ENCODE peak calls at places on chromosomes 11 and 22, in nine cellular contexts. W is dorsolateral prefrontal cortex, U is fibroblast of the aortic adventitia, A is lower lobe of right lung, Q is H1, P is astrocyte of the spinal cord, T is heart right ventricle, R is neural progenitor cell, V is psoas muscle. S is an unnamed sample.

GRCh38 chr11:117495357-117495756 is 167.7 kb downstream of the CEP164 start:
- DNase-seq in V (no peak), T (no peak), U (no peak), P (no peak), W (no peak), Q (no peak), A (no peak), R (no peak), S (no peak)

GRCh38 chr11:65026810-65027209 is 429 bp upstream of the SNX15 start:
- DNase-seq in T (no peak), A (no peak), R (no peak), Q (no peak), P (no peak), V (no peak), U (no peak), W (no peak), S (no peak)

GRCh38 chr11:94117871-94118270 is 10.8 kb upstream of the PANX1 start:
- DNase-seq in Q (no peak), U (peak), P (no peak), W (no peak), T (no peak), V (no peak), A (no peak), R (no peak), S (no peak)

GRCh38 chr11:5992150-5992549 is 5.4 kb upstream of the OR52L1 start:
- DNase-seq in V (no peak), T (no peak), R (no peak), W (no peak), P (no peak), U (peak), A (no peak), Q (no peak), S (no peak)

GRCh38 chr11:120385110-120385509 is 48.9 kb downstream of the ARHGEF12 start:
- DNase-seq in T (no peak), W (no peak), V (no peak), Q (no peak), R (peak), U (no peak), A (no peak), P (peak), S (peak)

GRCh38 chr11:133953999-133954398 is 2.8 kb downstream of the IGSF9B start:
- DNase-seq in V (no peak), P (no peak), W (no peak), T (no peak), R (no peak), Q (no peak), U (no peak), A (no peak), S (no peak)

GRCh38 chr11:57638005-57638760 is 11.5 kb downstream of the YPEL4 start:
- DNase-seq in Q (peak), V (peak), A (peak), R (peak), P (peak), W (peak), U (peak), T (peak), S (peak)

GRCh38 chr11:73797457-73797856 is 9.8 kb downstream of the MRPL48 start:
- DNase-seq in P (no peak), U (no peak), R (no peak), W (peak), Q (no peak), A (no peak), V (peak), T (no peak), S (no peak)

GRCh38 chr11:13118194-13118593 is 109.1 kb downstream of the RASSF10 start:
- DNase-seq in U (peak), R (no peak), W (no peak), Q (no peak), T (no peak), P (peak), V (no peak), A (no peak), S (peak)

GRCh38 chr11:17129003-17129402 is 51.5 kb upstream of the RPS13 start:
- DNase-seq in W (no peak), Q (no peak), A (no peak), R (no peak), V (no peak), P (peak), T (no peak), U (no peak), S (no peak)

GRCh38 chr11:33701831-33702230 is 1.2 kb upstream of the C11orf91 start:
- DNase-seq in U (peak), A (no peak), W (no peak), T (no peak), P (peak), R (no peak), Q (no peak), V (no peak), S (peak)

GRCh38 chr22:37601203-37601539 is 7.5 kb upstream of the GGA1 start:
- DNase-seq in V (no peak), A (no peak), U (no peak), W (no peak), Q (no peak), P (no peak), T (no peak), R (no peak), S (no peak)

GRCh38 chr22:40383905-40384304 is 13.5 kb downstream of the SGSM3 start:
- DNase-seq in P (peak), W (no peak), A (no peak), R (no peak), T (no peak), Q (no peak), U (peak), V (no peak), S (peak)

GRCh38 chr11:76291576-76292526 is 85.5 kb upstream of the WNT11 start:
- DNase-seq in A (no peak), W (no peak), V (no peak), R (no peak), Q (no peak), U (no peak), P (no peak), T (no peak), S (no peak)

GRCh38 chr11:33899383-33900037 is 7.6 kb upstream of the LMO2 start:
- DNase-seq in A (peak), W (peak), R (peak), T (peak), Q (no peak), V (peak), P (peak), U (peak), S (peak)

GRCh38 chr11:96311120-96311568 is 31.9 kb downstream of the MAML2 start:
- DNase-seq in T (no peak), V (no peak), U (peak), R (no peak), A (no peak), W (no peak), Q (no peak), P (peak), S (peak)

GRCh38 chr11:111392552-111392951 is 13.5 kb upstream of the POU2AF1 start:
- DNase-seq in W (no peak), T (no peak), V (no peak), P (no peak), A (no peak), Q (no peak), R (no peak), U (no peak), S (no peak)

GRCh38 chr22:17569971-17570511 is 6.7 kb downstream of the SLC25A18 start:
- DNase-seq in A (no peak), P (peak), Q (no peak), V (no peak), T (no peak), R (no peak), W (no peak), U (no peak), S (peak)

GRCh38 chr11:119368121-119369034 is 13.1 kb downstream of the USP2 start:
- DNase-seq in T (peak), A (no peak), Q (no peak), U (peak), V (peak), R (peak), W (peak), P (no peak), S (peak)

GRCh38 chr11:11291432-11292015 is 61.5 kb downstream of the CSNK2A3 start:
- DNase-seq in U (no peak), A (no peak), W (no peak), T (no peak), P (no peak), V (no peak), Q (no peak), R (no peak), S (no peak)

GRCh38 chr22:44913198-44913983 is 96.4 kb downstream of the PHF21B start:
- DNase-seq in A (peak), P (no peak), R (no peak), W (peak), T (no peak), Q (no peak), V (peak), U (no peak), S (no peak)
- TF ChIP-seq CTCF in A (no peak), P (no peak), R (no peak), W (no peak), T (no peak), Q (no peak), V (no peak), U (no peak), S (no peak)

DNA sequence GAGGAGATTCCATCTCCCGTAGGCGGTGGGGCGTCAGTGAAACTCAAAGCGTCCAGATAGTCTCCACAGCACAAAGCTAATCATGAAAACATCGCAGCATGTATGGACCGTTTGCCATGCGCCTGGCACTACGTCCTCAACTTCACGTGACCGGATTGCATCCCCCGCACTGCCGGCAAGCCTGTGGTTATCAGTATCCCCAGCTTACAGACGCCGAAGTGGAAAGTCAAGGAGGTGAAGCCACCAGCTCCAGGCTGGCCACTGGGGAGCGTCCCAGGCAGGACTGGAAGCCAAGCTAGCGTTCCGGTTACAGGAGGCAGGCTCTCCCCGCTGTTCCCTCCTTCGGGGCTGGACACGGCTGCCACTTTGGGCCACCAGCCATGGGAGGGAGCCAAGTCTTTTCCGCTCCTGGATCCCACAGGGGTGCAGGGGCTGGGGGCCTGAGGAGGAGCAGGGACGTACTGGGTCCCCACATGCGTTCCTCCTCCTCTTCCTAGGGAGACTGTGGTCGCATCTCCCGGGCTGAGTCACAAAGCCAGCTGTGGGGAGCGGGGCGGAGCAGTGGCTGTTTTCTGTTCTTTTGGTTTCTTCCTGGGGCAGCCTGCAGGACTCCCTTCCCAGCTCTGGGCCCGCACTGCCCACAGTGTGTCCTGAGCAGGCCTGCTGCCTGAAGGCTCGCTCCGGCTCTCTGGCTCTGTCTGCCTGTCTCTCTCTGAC is 4.3 kb upstream of the OSBPL5 start:
- DNase-seq in R (peak), Q (no peak), V (peak), A (peak), T (peak), P (peak), U (peak), W (peak), S (peak)
- H3K4me3 ChIP-seq in R (peak), Q (peak), V (peak), A (peak), T (peak), P (peak), U (peak), W (peak), S (peak)

GRCh38 chr22:32828150-32828549 is 26.6 kb downstream of the TIMP3 start:
- DNase-seq in W (no peak), T (no peak), V (no peak), R (no peak), P (no peak), Q (no peak), A (no peak), U (no peak), S (no peak)
- TF ChIP-seq CTCF in W (no peak), T (no peak), V (peak), R (no peak), P (peak), Q (no peak), A (peak), U (peak), S (peak)

DNA sequence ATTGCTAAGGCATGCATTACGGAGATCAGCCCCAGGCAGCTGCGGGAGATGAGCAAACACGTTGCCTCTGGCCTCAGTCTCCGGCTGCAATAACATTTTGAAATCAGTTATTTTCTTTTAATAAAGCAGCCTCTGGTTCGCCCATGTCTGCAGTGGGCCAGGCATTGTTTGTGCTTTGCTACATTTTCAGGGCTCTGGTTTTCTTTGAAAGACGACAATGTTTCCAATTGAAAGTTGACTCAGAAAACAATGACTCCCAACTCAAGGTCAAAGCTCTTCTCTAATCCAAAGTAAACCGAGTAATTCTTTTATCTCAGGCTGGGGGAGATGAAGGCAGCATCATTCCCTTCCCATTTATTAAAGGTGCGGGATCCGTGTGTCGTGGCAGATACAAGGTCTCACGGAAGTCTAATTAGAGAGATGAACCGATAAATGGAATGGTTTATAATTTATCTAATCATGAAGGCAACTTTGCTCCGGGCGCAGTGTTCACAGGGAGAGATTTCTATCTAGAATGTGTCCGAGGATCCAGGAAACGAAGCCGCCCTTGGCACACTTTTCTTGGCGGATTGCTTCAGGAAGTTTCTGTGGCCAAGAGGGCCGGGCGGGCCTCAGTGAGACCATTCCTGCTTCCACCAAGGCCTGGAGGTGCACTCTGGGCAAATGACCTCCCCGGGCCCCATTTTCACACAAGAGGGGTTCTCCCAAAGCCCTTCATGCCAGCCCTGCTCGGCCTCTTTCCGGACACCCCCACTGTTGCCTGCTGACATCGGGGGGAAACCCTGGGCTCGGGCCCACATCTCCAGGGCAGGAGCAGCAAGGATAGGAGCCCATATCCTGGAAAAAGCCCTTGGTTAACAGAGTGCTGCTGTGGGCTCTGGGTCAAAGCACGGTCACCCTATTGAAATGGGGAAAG is 811.4 kb downstream of the BRD1 start:
- DNase-seq in R (no peak), U (no peak), P (no peak), V (peak), W (no peak), A (peak), Q (no peak), T (peak), S (no peak)
- H3K4me3 ChIP-seq in R (no peak), U (no peak), P (no peak), V (no peak), W (no peak), A (no peak), Q (no peak), T (no peak), S (no peak)

GRCh38 chr11:8381871-8382396 is 118.3 kb upstream of the LMO1 start:
- DNase-seq in Q (no peak), P (no peak), W (no peak), A (no peak), T (no peak), V (no peak), R (no peak), U (no peak), S (no peak)

GRCh38 chr11:8384199-8384821 is 120.6 kb upstream of the LMO1 start:
- DNase-seq in U (peak), R (peak), P (no peak), Q (no peak), W (no peak), V (no peak), A (peak), T (no peak), S (peak)

GRCh38 chr11:8382436-8383053 is 118.9 kb upstream of the LMO1 start:
- DNase-seq in P (peak), V (no peak), A (no peak), R (no peak), W (no peak), U (no peak), Q (no peak), T (no peak), S (peak)

GRCh38 chr11:8383627-8384026 is 119.9 kb upstream of the LMO1 start:
- DNase-seq in P (no peak), Q (no peak), R (no peak), U (no peak), V (no peak), W (no peak), A (no peak), T (no peak), S (no peak)

DNA sequence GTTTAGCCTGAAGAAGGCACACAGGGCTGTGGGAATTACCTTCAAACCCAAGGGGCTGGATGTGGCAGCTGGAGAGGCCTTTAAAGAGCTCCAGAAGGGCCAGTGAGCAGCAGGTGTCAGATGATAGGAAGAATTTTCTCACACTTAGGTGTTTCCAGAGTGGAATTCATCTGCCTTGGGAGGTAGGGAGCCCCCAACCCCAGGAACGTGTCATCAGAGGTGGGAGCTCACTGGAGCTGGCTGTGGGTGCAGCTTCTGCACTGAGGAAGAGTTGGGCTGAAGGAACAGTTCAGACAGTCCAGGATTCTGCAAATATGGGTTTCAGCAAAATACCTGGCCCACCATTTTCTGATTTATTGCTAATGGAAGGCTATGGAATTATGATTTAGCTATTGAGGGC is 119.5 kb upstream of the LMO1 start:
- DNase-seq in V (no peak), A (no peak), U (no peak), W (no peak), Q (no peak), R (no peak), T (no peak), P (no peak), S (no peak)
- TF ChIP-seq CTCF in V (no peak), A (no peak), U (no peak), W (no peak), Q (no peak), R (no peak), T (no peak), P (no peak), S (no peak)

DNA sequence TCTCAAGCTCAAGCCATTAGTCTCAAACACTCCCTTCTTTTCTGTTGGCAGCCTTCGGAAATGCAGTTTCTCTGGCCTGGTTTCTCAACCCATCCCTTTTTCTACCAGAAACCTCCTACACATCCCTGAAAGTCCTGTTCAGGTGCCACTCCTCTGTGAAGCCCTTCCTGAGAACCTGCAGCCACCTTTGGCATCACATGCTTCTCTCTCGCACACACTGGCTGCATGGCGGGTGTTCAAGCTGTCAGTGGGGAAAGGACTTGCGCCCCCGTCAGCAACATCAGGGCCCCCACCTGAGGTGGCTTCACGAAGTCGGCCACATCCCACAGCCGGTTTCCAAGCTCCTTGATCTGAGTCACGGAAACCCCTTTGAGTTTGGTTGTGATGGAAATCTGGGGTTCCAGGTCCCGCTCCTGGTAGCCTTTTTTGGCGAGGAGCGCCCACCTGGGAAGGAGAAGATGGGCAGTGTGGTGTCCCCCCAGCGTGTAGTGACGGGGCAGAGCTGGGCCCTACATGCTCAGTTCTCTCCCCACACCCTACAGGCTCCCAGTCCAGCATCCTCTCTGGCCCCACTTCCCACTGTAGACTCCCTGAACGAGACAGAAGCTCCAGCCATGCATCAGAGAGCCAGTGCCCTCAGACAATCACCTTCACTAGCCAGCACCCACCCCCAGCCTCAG is 1.8 kb upstream of the LRRC74B start:
- DNase-seq in U (no peak), W (no peak), V (peak), P (no peak), Q (no peak), A (peak), R (no peak), T (no peak), S (no peak)
- H3K4me3 ChIP-seq in U (no peak), W (peak), V (peak), P (no peak), Q (no peak), A (no peak), R (no peak), T (no peak), S (peak)

DNA sequence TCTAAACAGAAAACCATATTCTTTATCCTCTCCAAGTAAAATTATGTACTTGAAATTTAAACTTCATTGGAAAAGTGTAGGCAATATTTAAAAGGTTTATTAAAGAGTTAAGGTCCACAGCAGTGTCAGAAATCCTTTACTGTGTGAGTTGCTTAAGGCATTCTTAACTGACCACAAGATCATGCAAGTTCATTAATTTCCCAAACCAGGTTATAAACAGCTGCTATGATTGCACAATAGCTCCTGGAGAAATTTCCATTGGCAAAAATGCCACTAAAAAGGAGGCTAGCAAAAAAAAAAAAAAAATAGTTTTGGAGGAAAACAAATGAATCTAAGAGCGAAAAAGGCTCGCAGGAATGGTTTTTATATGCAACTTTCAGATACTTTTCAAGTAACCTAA is 106.2 kb downstream of the ETS1 start:
- DNase-seq in W (no peak), A (no peak), T (no peak), Q (no peak), U (peak), P (peak), R (no peak), V (no peak), S (peak)
- TF ChIP-seq CTCF in W (no peak), A (no peak), T (no peak), Q (no peak), U (no peak), P (no peak), R (no peak), V (no peak), S (no peak)

S was measured in fibroblast of villous mesenchyme.